ENCODE peak calls at places on chromosome 12, in seven cellular contexts. L is A549; W is ovary; A is spleen; B is CD4-positive, CD25-positive, alpha-beta regulatory T cell; F is cardiac muscle cell; U is CD8-positive, alpha-beta T cell. V is an unnamed sample. For H3K4me1 and H3K9me3, the result is how much of the 10 kb centered on the place peaks cover.

GRCh38 chr12:172732-173161 is 41.2 kb downstream of the SLC6A12 start:
- DNase-seq in L (no peak), W (no peak), A (no peak), B (no peak), F (no peak), U (no peak), V (no peak)

GRCh38 chr12:124474709-124475108 is 92.7 kb downstream of the NCOR2 start:
- DNase-seq in L (no peak), W (peak), A (no peak), B (no peak), F (no peak), U (no peak), V (no peak)

GRCh38 chr12:42916143-42916542 is 326.6 kb upstream of the PRICKLE1 start:
- DNase-seq in L (peak), W (no peak), A (no peak), B (no peak), F (no peak), U (no peak), V (no peak)

GRCh38 chr12:111775205-111776193 is 8.8 kb downstream of the ALDH2 start:
- DNase-seq in L (peak), W (peak), A (peak), B (no peak), F (peak), U (no peak), V (peak)

GRCh38 chr12:110860833-110861291 is 14.1 kb downstream of the CCDC63 start:
- DNase-seq in L (no peak), W (no peak), A (no peak), B (no peak), F (no peak), U (no peak), V (no peak)

GRCh38 chr12:72632286-72632685 is 360.1 kb downstream of the TRHDE start:
- DNase-seq in L (no peak), W (no peak), A (no peak), B (no peak), F (no peak), U (no peak), V (no peak)

GRCh38 chr12:123854918-123855317 is 92.8 kb downstream of the DNAH10 start:
- DNase-seq in L (no peak), W (no peak), A (no peak), B (no peak), F (no peak), U (no peak), V (no peak)

GRCh38 chr12:13099066-13099909 is 4.2 kb downstream of the GSG1 start:
- DNase-seq in L (no peak), W (no peak), A (no peak), B (no peak), F (no peak), U (no peak), V (no peak)

GRCh38 chr12:2284321-2284813 is 231.6 kb downstream of the CACNA1C start:
- DNase-seq in L (no peak), W (no peak), A (peak), B (no peak), F (no peak), U (no peak), V (no peak)

GRCh38 chr12:12214635-12215131 is 52.2 kb downstream of the LRP6 start:
- DNase-seq in L (peak), W (no peak), A (no peak), B (no peak), F (no peak), U (no peak), V (no peak)

GRCh38 chr12:111581434-111582132 is 17.5 kb downstream of the ATXN2 start:
- DNase-seq in L (no peak), W (no peak), A (no peak), B (no peak), F (no peak), U (no peak), V (no peak)

GRCh38 chr12:82912406-82912805 is 225.7 kb downstream of the TMTC2 start:
- DNase-seq in L (no peak), W (no peak), A (no peak), B (no peak), F (no peak), U (no peak), V (no peak)

GRCh38 chr12:131752457-131752856 is 41.6 kb downstream of the SFSWAP start:
- DNase-seq in L (no peak), W (no peak), A (no peak), B (no peak), F (no peak), U (no peak), V (no peak)

GRCh38 chr12:15528666-15529065 is 206.4 kb downstream of the PTPRO start:
- DNase-seq in L (no peak), W (no peak), A (no peak), B (no peak), F (no peak), U (no peak), V (no peak)

GRCh38 chr12:27480031-27480430 is 33.5 kb downstream of the SMCO2 start:
- DNase-seq in L (no peak), W (no peak), A (no peak), B (no peak), F (no peak), U (no peak), V (no peak)

GRCh38 chr12:12483438-12483837 is 79.2 kb downstream of the DUSP16 start:
- DNase-seq in L (no peak), W (no peak), A (no peak), B (no peak), F (no peak), U (no peak), V (no peak)

GRCh38 chr12:111454311-111454710 is 48.6 kb downstream of the SH2B3 start:
- DNase-seq in L (no peak), W (no peak), A (no peak), B (no peak), F (no peak), U (no peak), V (no peak)

GRCh38 chr12:30286345-30286926 is 409.2 kb downstream of the IPO8 start:
- DNase-seq in L (peak), W (no peak), A (no peak), B (no peak), F (peak), U (no peak), V (no peak)

GRCh38 chr12:1575799-1576401 is 18.5 kb downstream of the FBXL14 start:
- DNase-seq in L (no peak), W (no peak), A (no peak), B (no peak), F (no peak), U (no peak), V (no peak)

GRCh38 chr12:95796225-95796981 is 5.8 kb upstream of the NTN4 start:
- DNase-seq in L (no peak), W (no peak), A (no peak), B (no peak), F (no peak), U (no peak), V (no peak)

GRCh38 chr12:2648406-2648805 is 146.4 kb upstream of the FKBP4 start:
- DNase-seq in L (no peak), W (no peak), A (peak), B (no peak), F (no peak), U (no peak), V (no peak)

GRCh38 chr12:113961921-113962710 is 4.0 kb downstream of the RBM19 start:
- DNase-seq in L (peak), W (no peak), A (no peak), B (no peak), F (no peak), U (no peak), V (no peak)

GRCh38 chr12:120181991-120182631 is 12.4 kb downstream of the GCN1 start:
- DNase-seq in L (no peak), W (no peak), A (no peak), B (no peak), F (no peak), U (no peak), V (no peak)

GRCh38 chr12:67766370-67766769 is 117.8 kb downstream of the DYRK2 start:
- DNase-seq in L (peak), W (no peak), A (no peak), B (no peak), F (no peak), U (no peak), V (no peak)

GRCh38 chr12:75452675-75453330 is 27.8 kb upstream of the GLIPR1 start:
- DNase-seq in L (peak), W (no peak), A (no peak), B (no peak), F (no peak), U (no peak), V (no peak)

GRCh38 chr12:98895086-98895651 is 250.1 kb downstream of the APAF1 start:
- DNase-seq in L (no peak), W (no peak), A (no peak), B (no peak), F (peak), U (no peak), V (no peak)

GRCh38 chr12:51887476-51888315 is at the start of gene ANKRD33:
- DNase-seq in L (no peak), W (no peak), A (peak), B (no peak), F (peak), U (no peak), V (no peak)

GRCh38 chr12:130076752-130077151 is 85.5 kb upstream of the FZD10 start:
- DNase-seq in L (no peak), W (no peak), A (no peak), B (no peak), F (no peak), U (no peak), V (no peak)

GRCh38 chr12:103924761-103925641 is 5.2 kb upstream of the HSP90B1 start:
- DNase-seq in L (peak), W (no peak), A (no peak), B (no peak), F (no peak), U (peak), V (no peak)

GRCh38 chr12:110227138-110227537 is 53.9 kb upstream of the ATP2A2 start:
- DNase-seq in L (no peak), W (no peak), A (no peak), B (no peak), F (no peak), U (no peak), V (no peak)

GRCh38 chr12:8554451-8555195 is 13.9 kb upstream of the CLEC4E start:
- DNase-seq in L (peak), W (no peak), A (no peak), B (no peak), F (no peak), U (no peak), V (no peak)

GRCh38 chr12:17076335-17076734 is 470.4 kb upstream of the LMO3 start:
- DNase-seq in L (peak), W (no peak), A (no peak), B (no peak), F (no peak), U (no peak), V (no peak)

GRCh38 chr12:19946549-19946948 is 421.8 kb upstream of the PDE3A start:
- DNase-seq in L (peak), W (no peak), A (no peak), B (no peak), F (no peak), U (no peak), V (no peak)

GRCh38 chr12:57111046-57111698 is at the start of gene STAT6:
- DNase-seq in L (peak), W (peak), A (peak), B (peak), F (peak), U (peak), V (peak)

GRCh38 chr12:131242741-131243496 is 289.2 kb downstream of the ADGRD1 start:
- DNase-seq in L (peak), W (no peak), A (peak), B (no peak), F (no peak), U (no peak), V (no peak)

GRCh38 chr12:132596016-132596415 is 14.4 kb downstream of the LRCOL1 start:
- DNase-seq in L (peak), W (no peak), A (no peak), B (no peak), F (peak), U (no peak), V (no peak)

GRCh38 chr12:54328595-54329337 is 3.8 kb downstream of the COPZ1 start:
- DNase-seq in L (no peak), W (no peak), A (no peak), B (no peak), F (no peak), U (no peak), V (no peak)

GRCh38 chr12:54333420-54334034 is 8.6 kb downstream of the COPZ1 start:
- DNase-seq in L (no peak), W (no peak), A (no peak), B (no peak), F (no peak), U (no peak), V (no peak)

GRCh38 chr12:54329756-54330155 is 4.8 kb downstream of the COPZ1 start:
- DNase-seq in L (no peak), W (no peak), A (no peak), B (no peak), F (no peak), U (no peak), V (no peak)

GRCh38 chr12:54330442-54330841 is 5.5 kb downstream of the COPZ1 start:
- DNase-seq in L (no peak), W (no peak), A (no peak), B (no peak), F (no peak), U (no peak), V (no peak)

DNA sequence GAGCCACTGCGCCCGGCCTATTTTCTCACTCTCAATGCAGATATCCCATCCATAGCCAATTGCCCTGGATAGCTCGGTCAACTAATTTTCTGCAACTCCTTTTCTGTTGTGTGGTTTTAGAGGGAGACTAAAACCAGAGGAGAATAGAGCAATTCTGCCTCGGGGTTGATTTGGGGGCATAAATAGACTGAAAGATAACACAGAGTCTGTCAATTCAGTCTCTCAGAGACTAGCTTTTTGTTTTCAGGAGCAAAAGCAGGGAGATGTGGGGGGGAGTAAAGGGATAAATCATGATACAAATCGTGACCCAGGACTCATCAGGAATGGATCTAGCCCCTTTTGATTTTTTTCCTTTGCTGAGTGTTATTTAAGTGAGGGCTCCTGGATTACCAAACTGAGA is 6.5 kb downstream of the COPZ1 start:
- DNase-seq in L (no peak), W (no peak), A (no peak), B (no peak), F (no peak), U (no peak), V (no peak)
- H3K4me1 ChIP-seq in L (under half), W (under half), A (half or more), B (under half), F (under half), U (under half), V (half or more)

DNA sequence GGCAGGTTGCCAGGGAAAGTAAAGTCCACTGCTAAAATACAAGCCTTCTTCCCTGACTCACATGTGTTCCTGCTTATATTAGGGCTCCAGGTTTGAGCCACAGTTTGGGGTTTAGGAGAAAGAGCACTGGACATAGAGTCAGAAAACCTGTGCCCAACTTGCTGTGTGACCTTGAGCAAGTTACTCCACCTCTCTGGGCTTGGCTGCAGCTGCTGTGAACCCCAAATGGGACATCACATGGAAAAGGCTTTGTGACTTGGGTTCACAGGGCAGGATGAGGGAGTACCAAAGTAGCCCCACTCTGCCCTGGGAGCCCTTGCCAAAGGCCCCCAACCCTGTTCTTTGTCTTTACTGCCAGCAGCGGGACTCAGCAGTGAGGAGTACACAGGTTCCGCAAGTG is 79.0 kb upstream of the NOS1 start:
- DNase-seq in L (no peak), W (no peak), A (no peak), B (no peak), F (no peak), U (no peak), V (no peak)
- H3K9me3 ChIP-seq in L (under half), W (under half), A (under half), B (under half), F (under half), U (under half), V (under half)

GRCh38 chr12:25981597-25981996 is 23.1 kb downstream of the RASSF8 start:
- DNase-seq in L (no peak), W (no peak), A (no peak), B (no peak), F (peak), U (no peak), V (no peak)
- H3K4me1 ChIP-seq in L (under half), W (under half), A (under half), B (under half), F (under half), U (under half), V (under half)

GRCh38 chr12:49293056-49293956 is 1.6 kb upstream of the PRPH start:
- DNase-seq in L (no peak), W (peak), A (peak), B (no peak), F (no peak), U (no peak), V (no peak)

GRCh38 chr12:49288412-49288853 is 6.5 kb upstream of the PRPH start:
- DNase-seq in L (peak), W (peak), A (peak), B (peak), F (peak), U (peak), V (peak)

GRCh38 chr12:49292729-49293055 is 2.3 kb upstream of the PRPH start:
- DNase-seq in L (no peak), W (no peak), A (no peak), B (no peak), F (no peak), U (no peak), V (no peak)

GRCh38 chr12:49287876-49288275 is 7.1 kb upstream of the PRPH start:
- DNase-seq in L (no peak), W (no peak), A (peak), B (no peak), F (no peak), U (no peak), V (no peak)

DNA sequence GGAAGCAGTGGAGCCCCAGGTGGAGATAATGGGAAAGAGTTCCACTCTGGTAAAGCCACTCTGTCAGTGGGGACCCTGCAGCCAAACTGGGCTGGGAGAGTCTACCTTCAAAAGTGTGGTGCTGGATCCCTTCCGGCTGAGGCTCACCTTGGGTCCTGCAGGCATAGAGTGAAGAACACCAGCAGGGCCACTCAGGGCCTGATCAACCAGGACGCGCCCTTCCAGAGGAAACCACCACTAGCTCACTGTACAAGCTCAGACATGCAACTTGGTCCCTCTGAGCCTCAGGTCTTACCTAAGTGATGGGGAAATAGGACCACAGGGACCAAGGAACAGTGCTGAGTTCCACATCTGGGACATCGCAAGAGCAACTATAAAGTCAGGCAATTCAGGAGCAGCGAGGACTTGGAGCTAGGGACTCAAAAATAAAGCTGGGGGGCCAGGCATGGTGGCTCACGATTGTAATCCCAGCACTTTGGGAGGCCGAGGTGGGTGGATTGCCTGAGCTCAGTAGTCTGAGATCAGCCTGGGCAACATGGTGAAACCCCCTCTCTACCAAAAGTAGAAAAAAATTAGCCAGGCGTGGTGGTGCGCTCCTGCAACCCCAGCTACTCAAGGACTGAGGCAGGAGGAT is 5.9 kb upstream of the PRPH start:
- DNase-seq in L (no peak), W (no peak), A (peak), B (no peak), F (no peak), U (no peak), V (no peak)
- H3K9me3 ChIP-seq in L (under half), W (under half), A (under half), B (under half), F (under half), U (under half), V (under half)

DNA sequence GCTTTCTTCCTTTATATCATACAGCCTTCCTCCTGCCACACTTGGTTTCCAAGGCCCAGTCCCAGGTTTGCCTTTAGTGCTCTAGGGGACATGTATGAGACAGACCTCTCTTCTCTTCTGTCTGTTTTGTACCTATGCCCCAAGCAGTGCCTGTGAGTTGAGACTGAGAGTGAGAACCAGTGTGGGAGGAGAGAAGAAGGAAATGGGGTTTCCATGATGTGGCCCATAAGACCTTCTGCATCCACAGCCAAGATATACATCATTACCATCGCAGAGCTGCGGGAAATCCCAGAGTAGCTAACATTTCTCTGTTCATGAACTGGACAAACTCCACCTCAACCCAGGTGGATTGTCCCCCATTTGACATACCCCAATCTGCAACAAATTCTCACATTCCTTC is 2.8 kb downstream of the TESPA1 start:
- DNase-seq in L (no peak), W (no peak), A (no peak), B (no peak), F (no peak), U (no peak), V (no peak)
- H3K4me1 ChIP-seq in L (under half), W (under half), A (under half), B (half or more), F (under half), U (half or more), V (under half)

DNA sequence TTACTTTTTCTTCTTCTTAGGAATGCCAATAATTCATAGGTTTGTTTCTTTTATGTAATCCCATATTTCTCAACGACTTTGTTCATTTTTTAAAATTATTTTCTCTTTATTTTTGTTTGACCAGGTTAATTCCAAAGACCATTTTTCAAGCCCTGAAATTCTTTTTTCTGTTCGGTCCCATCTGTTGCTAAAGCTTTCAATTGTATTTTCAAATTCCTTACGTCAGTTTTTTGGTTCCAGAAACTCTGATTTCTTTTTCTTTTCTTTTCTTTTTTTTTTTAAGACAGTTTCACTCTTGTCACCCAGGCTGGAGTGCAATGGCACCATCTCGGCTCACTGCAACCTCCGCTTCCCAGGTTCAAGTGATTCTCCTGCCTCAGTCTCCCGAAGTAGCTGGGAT is 27.6 kb downstream of the RAB3IP start:
- DNase-seq in L (no peak), W (no peak), A (no peak), B (no peak), F (no peak), U (no peak), V (no peak)
- H3K9me3 ChIP-seq in L (under half), W (under half), A (half or more), B (under half), F (under half), U (under half), V (under half)

V was measured in tibial nerve.